ENCODE peak calls at places on chromosomes 4 and X, in eight cellular contexts. L is HFFc6; Y is stimulated activated CD8-positive, alpha-beta memory T cell treated with anti-CD3 and anti-CD28 coated beads, Interleukin-4, amount 100 ng/mL, for 24 hours; W is stimulated activated CD4-positive, alpha-beta T cell treated with anti-CD3 and anti-CD28 coated beads, Interleukin-1b, Interleukin-23, amount 100 ng/mL, for 4 hours; N is left lung; U is retina; J is RWPE1; P is activated naive CD8-positive, alpha-beta T cell treated with anti-CD3 and anti-CD28 coated beads, Interleukin-2, amount 50 U/mL, for 16 hours. H is an unnamed sample.

GRCh38 chrX:40152173-40152705 is 54.5 kb upstream of the BCOR start:
- DNase-seq in P (no peak), W (no peak), J (no peak), U (peak), Y (no peak), N (no peak), L (no peak), H (peak)

GRCh38 chr4:187192266-187192665 is 468.6 kb upstream of the FAT1 start:
- DNase-seq in L (no peak), Y (no peak), N (no peak), P (no peak), J (no peak), U (no peak), W (no peak), H (no peak)

GRCh38 chr4:40206421-40206820 is 9.6 kb downstream of the RHOH start:
- DNase-seq in U (no peak), Y (no peak), L (no peak), N (no peak), P (no peak), W (no peak), J (no peak), H (no peak)

GRCh38 chr4:53800741-53801140 is 209.5 kb upstream of the LNX1 start:
- DNase-seq in W (no peak), L (no peak), Y (no peak), J (no peak), N (no peak), U (no peak), P (no peak), H (no peak)

GRCh38 chr4:152848508-152848907 is 68.8 kb downstream of the ARFIP1 start:
- DNase-seq in J (no peak), N (no peak), L (no peak), Y (no peak), P (no peak), U (no peak), W (no peak), H (no peak)

GRCh38 chr4:31791666-31792065 is 1071.5 kb downstream of the PCDH7 start:
- DNase-seq in L (no peak), Y (no peak), P (no peak), N (no peak), U (no peak), J (no peak), W (no peak), H (no peak)

GRCh38 chrX:121876316-121876715 is 828.9 kb downstream of the GLUD2 start:
- DNase-seq in Y (no peak), W (no peak), L (peak), P (no peak), U (no peak), J (peak), N (no peak), H (no peak)

GRCh38 chr4:181613210-181613609 is 630.0 kb upstream of the TENM3 start:
- DNase-seq in J (no peak), W (no peak), P (no peak), N (no peak), L (no peak), U (no peak), Y (no peak), H (no peak)

GRCh38 chr4:5385741-5386251 is 322.6 kb downstream of the EVC2 start:
- DNase-seq in Y (no peak), L (no peak), W (no peak), N (no peak), U (no peak), J (no peak), P (no peak), H (no peak)

GRCh38 chr4:8759987-8760386 is 111.7 kb downstream of the HMX1 start:
- DNase-seq in Y (no peak), L (no peak), J (no peak), P (no peak), W (no peak), U (peak), N (peak), H (peak)

GRCh38 chr4:70360460-70360859 is at the start of gene SMR3A:
- DNase-seq in Y (no peak), U (no peak), J (no peak), P (no peak), L (no peak), W (no peak), N (no peak), H (no peak)

GRCh38 chr4:141016117-141016798 is 117.0 kb downstream of the RNF150 start:
- DNase-seq in L (no peak), N (no peak), W (no peak), Y (no peak), J (no peak), P (no peak), U (no peak), H (no peak)

GRCh38 chr4:1899149-1900086 is 28.2 kb downstream of the NSD2 start:
- DNase-seq in W (peak), J (peak), N (peak), Y (peak), L (peak), P (peak), U (peak), H (peak)

H was measured in upper lobe of right lung.